ENCODE peak calls at places on chromosome 16, in nine cellular contexts. One of them, this sample, is unnamed.

GRCh38 chr16:64449511-64449910 is 672.4 kb downstream of the CDH11 start:
- DNase-seq in lung: no peak
- DNase-seq in endothelial cell: no peak
- DNase-seq in AG04449: no peak
- DNase-seq in fibroblast of the aortic adventitia: no peak
- DNase-seq in tibial nerve: no peak
- DNase-seq in cardiac fibroblast: no peak
- DNase-seq in GM10248: no peak
- DNase-seq in nephron progenitor cell: no peak
- DNase-seq in this sample: no peak

GRCh38 chr16:85068746-85069145 is 41.2 kb downstream of the KIAA0513 start:
- DNase-seq in lung: no peak
- DNase-seq in endothelial cell: no peak
- DNase-seq in AG04449: no peak
- DNase-seq in fibroblast of the aortic adventitia: no peak
- DNase-seq in tibial nerve: no peak
- DNase-seq in cardiac fibroblast: no peak
- DNase-seq in GM10248: no peak
- DNase-seq in nephron progenitor cell: no peak
- DNase-seq in this sample: no peak

GRCh38 chr16:57753448-57754353 is 18.1 kb downstream of the KATNB1 start:
- DNase-seq in lung: no peak
- DNase-seq in endothelial cell: no peak
- DNase-seq in AG04449: no peak
- DNase-seq in fibroblast of the aortic adventitia: no peak
- DNase-seq in tibial nerve: no peak
- DNase-seq in cardiac fibroblast: no peak
- DNase-seq in GM10248: no peak
- DNase-seq in nephron progenitor cell: no peak
- DNase-seq in this sample: no peak

GRCh38 chr16:1612320-1613111 is at the start of gene CRAMP1:
- DNase-seq in lung: no peak
- DNase-seq in endothelial cell: peak
- DNase-seq in AG04449: no peak
- DNase-seq in fibroblast of the aortic adventitia: peak
- DNase-seq in tibial nerve: no peak
- DNase-seq in cardiac fibroblast: peak
- DNase-seq in GM10248: no peak
- DNase-seq in nephron progenitor cell: peak
- DNase-seq in this sample: peak

GRCh38 chr16:82629441-82630027 is 2.8 kb downstream of the CDH13 start:
- DNase-seq in lung: no peak
- DNase-seq in endothelial cell: no peak
- DNase-seq in AG04449: no peak
- DNase-seq in fibroblast of the aortic adventitia: peak
- DNase-seq in tibial nerve: no peak
- DNase-seq in cardiac fibroblast: peak
- DNase-seq in GM10248: no peak
- DNase-seq in nephron progenitor cell: no peak
- DNase-seq in this sample: no peak

GRCh38 chr16:10181196-10182162 is 749 bp downstream of the GRIN2A start:
- DNase-seq in lung: peak
- DNase-seq in endothelial cell: peak
- DNase-seq in AG04449: no peak
- DNase-seq in fibroblast of the aortic adventitia: peak
- DNase-seq in tibial nerve: peak
- DNase-seq in cardiac fibroblast: peak
- DNase-seq in GM10248: peak
- DNase-seq in nephron progenitor cell: peak
- DNase-seq in this sample: peak

GRCh38 chr16:30637952-30638351 is 12.8 kb upstream of the PRR14 start:
- DNase-seq in lung: no peak
- DNase-seq in endothelial cell: no peak
- DNase-seq in AG04449: no peak
- DNase-seq in fibroblast of the aortic adventitia: peak
- DNase-seq in tibial nerve: no peak
- DNase-seq in cardiac fibroblast: peak
- DNase-seq in GM10248: no peak
- DNase-seq in nephron progenitor cell: no peak
- DNase-seq in this sample: no peak

GRCh38 chr16:80540516-80541305 is at the start of gene DYNLRB2:
- DNase-seq in lung: peak
- DNase-seq in endothelial cell: peak
- DNase-seq in AG04449: peak
- DNase-seq in fibroblast of the aortic adventitia: peak
- DNase-seq in tibial nerve: peak
- DNase-seq in cardiac fibroblast: peak
- DNase-seq in GM10248: peak
- DNase-seq in nephron progenitor cell: peak
- DNase-seq in this sample: peak

GRCh38 chr16:4474192-4474961 is at the start of gene NMRAL1:
- DNase-seq in lung: peak
- DNase-seq in endothelial cell: peak
- DNase-seq in AG04449: no peak
- DNase-seq in fibroblast of the aortic adventitia: peak
- DNase-seq in tibial nerve: peak
- DNase-seq in cardiac fibroblast: peak
- DNase-seq in GM10248: peak
- DNase-seq in nephron progenitor cell: peak
- DNase-seq in this sample: peak

GRCh38 chr16:4481965-4482364 is 5.8 kb downstream of the HMOX2 start:
- DNase-seq in lung: no peak
- DNase-seq in endothelial cell: no peak
- DNase-seq in AG04449: no peak
- DNase-seq in fibroblast of the aortic adventitia: no peak
- DNase-seq in tibial nerve: no peak
- DNase-seq in cardiac fibroblast: no peak
- DNase-seq in GM10248: no peak
- DNase-seq in nephron progenitor cell: no peak
- DNase-seq in this sample: no peak

GRCh38 chr16:4481526-4481925 is 5.3 kb downstream of the HMOX2 start:
- DNase-seq in lung: no peak
- DNase-seq in endothelial cell: no peak
- DNase-seq in AG04449: no peak
- DNase-seq in fibroblast of the aortic adventitia: no peak
- DNase-seq in tibial nerve: no peak
- DNase-seq in cardiac fibroblast: no peak
- DNase-seq in GM10248: no peak
- DNase-seq in nephron progenitor cell: no peak
- DNase-seq in this sample: no peak

GRCh38 chr16:4475880-4476790 is at the start of gene HMOX2:
- DNase-seq in lung: peak
- DNase-seq in endothelial cell: peak
- DNase-seq in AG04449: no peak
- DNase-seq in fibroblast of the aortic adventitia: peak
- DNase-seq in tibial nerve: peak
- DNase-seq in cardiac fibroblast: peak
- DNase-seq in GM10248: peak
- DNase-seq in nephron progenitor cell: peak
- DNase-seq in this sample: peak

DNA sequence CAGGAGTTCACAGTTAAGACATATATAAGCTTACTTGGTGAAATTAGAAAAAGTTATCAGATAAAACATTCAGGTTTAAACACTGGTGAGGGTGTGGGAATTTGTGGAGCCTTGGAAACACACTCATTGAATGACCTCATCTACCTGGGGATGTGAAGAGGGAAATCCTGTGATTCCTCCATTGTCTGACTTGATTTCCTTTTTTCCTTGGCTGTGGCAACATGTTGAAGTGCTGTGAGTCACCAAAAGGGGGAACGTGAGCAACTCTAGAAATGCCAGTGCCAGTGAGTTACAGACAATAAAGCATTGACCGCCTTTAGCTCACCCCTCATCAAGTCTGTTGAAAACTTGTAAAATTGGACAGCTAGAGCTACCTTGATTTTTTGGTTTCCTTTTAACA is 1.8 kb downstream of the HMOX2 start:
- DNase-seq in lung: no peak
- DNase-seq in endothelial cell: peak
- DNase-seq in AG04449: no peak
- DNase-seq in fibroblast of the aortic adventitia: peak
- DNase-seq in tibial nerve: peak
- DNase-seq in cardiac fibroblast: peak
- DNase-seq in GM10248: no peak
- DNase-seq in nephron progenitor cell: no peak
- DNase-seq in this sample: no peak
- TF ChIP-seq CTCF in lung: no peak
- TF ChIP-seq CTCF in endothelial cell: no peak
- TF ChIP-seq CTCF in AG04449: peak
- TF ChIP-seq CTCF in fibroblast of the aortic adventitia: peak
- TF ChIP-seq CTCF in tibial nerve: peak
- TF ChIP-seq CTCF in cardiac fibroblast: peak
- TF ChIP-seq CTCF in GM10248: no peak
- TF ChIP-seq CTCF in nephron progenitor cell: no peak
- TF ChIP-seq CTCF in this sample: no peak

GRCh38 chr16:56649271-56649670 is 2.4 kb upstream of the MT1B start:
- DNase-seq in lung: no peak
- DNase-seq in endothelial cell: no peak
- DNase-seq in AG04449: no peak
- DNase-seq in fibroblast of the aortic adventitia: no peak
- DNase-seq in tibial nerve: no peak
- DNase-seq in cardiac fibroblast: no peak
- DNase-seq in GM10248: no peak
- DNase-seq in nephron progenitor cell: no peak
- DNase-seq in this sample: no peak

GRCh38 chr16:56645838-56646237 is 5.8 kb upstream of the MT1B start:
- DNase-seq in lung: no peak
- DNase-seq in endothelial cell: no peak
- DNase-seq in AG04449: no peak
- DNase-seq in fibroblast of the aortic adventitia: no peak
- DNase-seq in tibial nerve: no peak
- DNase-seq in cardiac fibroblast: no peak
- DNase-seq in GM10248: no peak
- DNase-seq in nephron progenitor cell: no peak
- DNase-seq in this sample: no peak

GRCh38 chr16:56645311-56645710 is 6.4 kb upstream of the MT1B start:
- DNase-seq in lung: no peak
- DNase-seq in endothelial cell: no peak
- DNase-seq in AG04449: no peak
- DNase-seq in fibroblast of the aortic adventitia: no peak
- DNase-seq in tibial nerve: no peak
- DNase-seq in cardiac fibroblast: no peak
- DNase-seq in GM10248: no peak
- DNase-seq in nephron progenitor cell: no peak
- DNase-seq in this sample: no peak

GRCh38 chr16:56649820-56650219 is 1.9 kb upstream of the MT1B start:
- DNase-seq in lung: no peak
- DNase-seq in endothelial cell: no peak
- DNase-seq in AG04449: no peak
- DNase-seq in fibroblast of the aortic adventitia: no peak
- DNase-seq in tibial nerve: no peak
- DNase-seq in cardiac fibroblast: no peak
- DNase-seq in GM10248: no peak
- DNase-seq in nephron progenitor cell: no peak
- DNase-seq in this sample: no peak

DNA sequence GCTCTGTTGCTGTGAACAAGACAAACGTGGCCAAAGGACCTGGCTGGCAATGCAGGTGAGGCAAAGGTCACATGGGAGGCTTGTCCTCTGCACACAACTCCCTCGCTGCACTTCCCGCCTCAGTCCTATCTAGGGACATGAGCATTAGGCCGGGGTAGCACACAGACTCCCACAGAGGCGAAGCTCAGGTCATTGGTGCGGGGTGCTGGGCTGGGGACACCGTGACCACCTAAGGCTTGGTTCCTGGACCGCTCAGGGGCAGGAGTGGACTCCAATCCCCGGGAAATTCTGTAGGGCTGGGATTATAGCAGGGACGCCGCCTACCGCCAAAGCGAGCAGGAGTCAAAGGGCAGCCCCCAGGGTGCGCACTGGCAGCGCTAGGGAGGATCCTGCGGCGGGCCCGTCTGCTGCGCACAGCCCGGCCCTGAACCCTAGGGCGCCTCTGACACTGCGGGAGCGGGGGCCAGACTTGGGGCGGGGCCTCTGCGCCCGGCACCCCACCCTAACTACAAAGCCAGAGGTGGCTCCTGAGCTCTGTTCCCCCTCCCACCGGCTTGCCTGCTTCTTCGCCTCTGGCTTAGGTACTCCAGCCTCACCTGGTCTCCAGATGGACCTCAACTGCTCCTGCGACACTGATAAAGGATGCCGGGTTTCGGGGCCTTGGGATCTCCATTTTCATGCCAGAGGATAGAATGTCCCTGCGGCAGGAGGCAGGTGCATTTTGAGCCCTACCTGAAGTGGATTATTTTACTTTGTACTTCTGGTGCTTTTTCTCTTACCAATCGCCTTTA is 3.9 kb upstream of the MT1B start:
- DNase-seq in lung: no peak
- DNase-seq in endothelial cell: no peak
- DNase-seq in AG04449: no peak
- DNase-seq in fibroblast of the aortic adventitia: no peak
- DNase-seq in tibial nerve: no peak
- DNase-seq in cardiac fibroblast: no peak
- DNase-seq in GM10248: no peak
- DNase-seq in nephron progenitor cell: peak
- DNase-seq in this sample: no peak
- TF ChIP-seq CTCF in lung: no peak
- TF ChIP-seq CTCF in endothelial cell: no peak
- TF ChIP-seq CTCF in AG04449: no peak
- TF ChIP-seq CTCF in fibroblast of the aortic adventitia: no peak
- TF ChIP-seq CTCF in tibial nerve: no peak
- TF ChIP-seq CTCF in cardiac fibroblast: no peak
- TF ChIP-seq CTCF in GM10248: no peak
- TF ChIP-seq CTCF in nephron progenitor cell: no peak
- TF ChIP-seq CTCF in this sample: no peak

GRCh38 chr16:50668368-50669008 is 12.6 kb downstream of the SNX20 start:
- DNase-seq in lung: peak
- DNase-seq in endothelial cell: peak
- DNase-seq in AG04449: no peak
- DNase-seq in fibroblast of the aortic adventitia: no peak
- DNase-seq in tibial nerve: no peak
- DNase-seq in cardiac fibroblast: no peak
- DNase-seq in GM10248: no peak
- DNase-seq in nephron progenitor cell: no peak
- DNase-seq in this sample: no peak

GRCh38 chr16:50667497-50668367 is 13.4 kb downstream of the SNX20 start:
- DNase-seq in lung: no peak
- DNase-seq in endothelial cell: no peak
- DNase-seq in AG04449: no peak
- DNase-seq in fibroblast of the aortic adventitia: no peak
- DNase-seq in tibial nerve: no peak
- DNase-seq in cardiac fibroblast: no peak
- DNase-seq in GM10248: peak
- DNase-seq in nephron progenitor cell: no peak
- DNase-seq in this sample: peak

GRCh38 chr16:50664270-50664669 is 16.8 kb downstream of the SNX20 start:
- DNase-seq in lung: no peak
- DNase-seq in endothelial cell: no peak
- DNase-seq in AG04449: no peak
- DNase-seq in fibroblast of the aortic adventitia: no peak
- DNase-seq in tibial nerve: no peak
- DNase-seq in cardiac fibroblast: no peak
- DNase-seq in GM10248: no peak
- DNase-seq in nephron progenitor cell: no peak
- DNase-seq in this sample: no peak

GRCh38 chr16:50665128-50665878 is 15.8 kb downstream of the SNX20 start:
- DNase-seq in lung: peak
- DNase-seq in endothelial cell: peak
- DNase-seq in AG04449: no peak
- DNase-seq in fibroblast of the aortic adventitia: peak
- DNase-seq in tibial nerve: peak
- DNase-seq in cardiac fibroblast: peak
- DNase-seq in GM10248: peak
- DNase-seq in nephron progenitor cell: peak
- DNase-seq in this sample: peak

GRCh38 chr16:50666658-50667496 is 14.2 kb downstream of the SNX20 start:
- DNase-seq in lung: no peak
- DNase-seq in endothelial cell: no peak
- DNase-seq in AG04449: no peak
- DNase-seq in fibroblast of the aortic adventitia: no peak
- DNase-seq in tibial nerve: no peak
- DNase-seq in cardiac fibroblast: no peak
- DNase-seq in GM10248: peak
- DNase-seq in nephron progenitor cell: no peak
- DNase-seq in this sample: peak
- TF ChIP-seq CTCF in lung: no peak
- TF ChIP-seq CTCF in endothelial cell: no peak
- TF ChIP-seq CTCF in AG04449: no peak
- TF ChIP-seq CTCF in fibroblast of the aortic adventitia: no peak
- TF ChIP-seq CTCF in tibial nerve: no peak
- TF ChIP-seq CTCF in cardiac fibroblast: no peak
- TF ChIP-seq CTCF in GM10248: no peak
- TF ChIP-seq CTCF in nephron progenitor cell: no peak
- TF ChIP-seq CTCF in this sample: no peak

GRCh38 chr16:87692176-87692575 is 73.6 kb downstream of the KLHDC4 start:
- DNase-seq in lung: no peak
- DNase-seq in endothelial cell: no peak
- DNase-seq in AG04449: no peak
- DNase-seq in fibroblast of the aortic adventitia: no peak
- DNase-seq in tibial nerve: no peak
- DNase-seq in cardiac fibroblast: no peak
- DNase-seq in GM10248: no peak
- DNase-seq in nephron progenitor cell: no peak
- DNase-seq in this sample: no peak

GRCh38 chr16:87691686-87692079 is 74.1 kb downstream of the KLHDC4 start:
- DNase-seq in lung: no peak
- DNase-seq in endothelial cell: no peak
- DNase-seq in AG04449: no peak
- DNase-seq in fibroblast of the aortic adventitia: no peak
- DNase-seq in tibial nerve: no peak
- DNase-seq in cardiac fibroblast: no peak
- DNase-seq in GM10248: no peak
- DNase-seq in nephron progenitor cell: no peak
- DNase-seq in this sample: no peak

GRCh38 chr16:87693827-87694226 is 72.0 kb downstream of the KLHDC4 start:
- DNase-seq in lung: no peak
- DNase-seq in endothelial cell: no peak
- DNase-seq in AG04449: no peak
- DNase-seq in fibroblast of the aortic adventitia: no peak
- DNase-seq in tibial nerve: no peak
- DNase-seq in cardiac fibroblast: no peak
- DNase-seq in GM10248: no peak
- DNase-seq in nephron progenitor cell: no peak
- DNase-seq in this sample: no peak

GRCh38 chr16:87690911-87691685 is 74.7 kb downstream of the KLHDC4 start:
- DNase-seq in lung: no peak
- DNase-seq in endothelial cell: no peak
- DNase-seq in AG04449: no peak
- DNase-seq in fibroblast of the aortic adventitia: no peak
- DNase-seq in tibial nerve: no peak
- DNase-seq in cardiac fibroblast: no peak
- DNase-seq in GM10248: no peak
- DNase-seq in nephron progenitor cell: no peak
- DNase-seq in this sample: no peak

DNA sequence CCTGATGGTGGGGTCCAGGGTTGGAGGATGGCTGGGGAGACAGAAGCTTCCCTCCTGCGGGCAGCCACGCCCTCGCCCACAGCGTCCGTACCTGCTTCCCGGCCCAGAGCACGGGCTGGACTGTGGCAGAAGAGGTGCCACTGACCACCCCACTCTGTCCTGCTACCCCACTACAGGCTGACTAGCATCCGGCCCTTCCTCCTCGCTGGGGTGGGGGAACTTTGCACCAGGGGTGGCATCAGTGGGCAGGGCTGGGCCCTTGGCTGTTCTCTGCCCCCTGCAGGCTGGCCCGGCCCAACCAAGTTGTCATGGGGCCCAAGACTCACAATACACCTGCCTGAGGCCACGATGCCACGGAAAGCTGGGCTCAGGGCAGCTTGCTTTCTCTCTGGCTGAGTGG is 73.0 kb downstream of the KLHDC4 start:
- DNase-seq in lung: no peak
- DNase-seq in endothelial cell: no peak
- DNase-seq in AG04449: no peak
- DNase-seq in fibroblast of the aortic adventitia: no peak
- DNase-seq in tibial nerve: no peak
- DNase-seq in cardiac fibroblast: no peak
- DNase-seq in GM10248: no peak
- DNase-seq in nephron progenitor cell: no peak
- DNase-seq in this sample: no peak
- TF ChIP-seq CTCF in lung: no peak
- TF ChIP-seq CTCF in endothelial cell: no peak
- TF ChIP-seq CTCF in AG04449: no peak
- TF ChIP-seq CTCF in fibroblast of the aortic adventitia: no peak
- TF ChIP-seq CTCF in tibial nerve: no peak
- TF ChIP-seq CTCF in cardiac fibroblast: no peak
- TF ChIP-seq CTCF in GM10248: no peak
- TF ChIP-seq CTCF in nephron progenitor cell: no peak
- TF ChIP-seq CTCF in this sample: no peak